ENCODE peak calls at places on chromosomes 4 and X, in eight cellular contexts. V, R, N, A, W, Z, O and B are unnamed samples.
A peak's percentile ranks its signal among the peaks of the same experiment; 100 is the strongest.

GRCh38 chrX:72576161-72576896 is 3.7 kb upstream of the HDAC8 start:
- DNase-seq in O (no peak), R (no peak), V (no peak), A (no peak), N (peak; percentile 86), Z (peak; percentile 6), W (peak; percentile 3), B (peak; percentile 85)

GRCh38 chr4:183617075-183617474 is 41.9 kb downstream of the RWDD4 start:
- DNase-seq in R (no peak), V (no peak), Z (no peak), W (no peak), O (no peak), N (no peak), A (no peak), B (no peak)

GRCh38 chr4:52783069-52783468 is 31.8 kb upstream of the ERVMER34-1 start:
- DNase-seq in N (no peak), Z (no peak), O (no peak), V (no peak), R (no peak), W (no peak), A (no peak), B (no peak)

GRCh38 chr4:102494603-102495002 is 6.6 kb upstream of the NFKB1 start:
- DNase-seq in O (no peak), A (no peak), R (no peak), W (no peak), N (no peak), V (no peak), Z (no peak), B (no peak)

GRCh38 chrX:149829751-149830191 is 48.0 kb downstream of the MAGEA9 start:
- DNase-seq in R (no peak), W (no peak), Z (peak; percentile 6), A (no peak), N (peak; percentile 7), V (no peak), O (no peak), B (peak; percentile 20)

GRCh38 chr4:67869580-67870190 is 14.1 kb downstream of the TMPRSS11D start:
- DNase-seq in W (no peak), Z (no peak), A (no peak), V (no peak), O (no peak), R (no peak), N (no peak), B (no peak)

GRCh38 chr4:64539234-64539849 is 130.1 kb upstream of the TECRL start:
- DNase-seq in Z (peak; percentile 52), O (no peak), N (peak; percentile 77), V (no peak), W (peak; percentile 16), A (no peak), R (peak; percentile 69), B (peak; percentile 83)

GRCh38 chrX:132774312-132774711 is 184.1 kb downstream of the HS6ST2 start:
- DNase-seq in V (no peak), O (no peak), Z (no peak), N (no peak), A (no peak), W (no peak), R (no peak), B (peak; percentile 44)

GRCh38 chr4:26127851-26128337 is 192.9 kb upstream of the RBPJ start:
- DNase-seq in O (no peak), Z (peak; percentile 86), R (no peak), W (no peak), N (no peak), V (no peak), A (no peak), B (peak; percentile 98)

GRCh38 chrX:130799393-130799792 is 103.6 kb downstream of the ENOX2 start:
- DNase-seq in N (peak; percentile 12), Z (no peak), V (no peak), O (no peak), R (no peak), W (no peak), A (no peak), B (no peak)

GRCh38 chr4:177322156-177322685 is 12.5 kb downstream of the NEIL3 start:
- DNase-seq in A (no peak), Z (no peak), O (no peak), R (no peak), N (peak; percentile 25), V (no peak), W (no peak), B (no peak)

GRCh38 chr4:83516042-83516772 is 19.7 kb upstream of the GPAT3 start:
- DNase-seq in R (no peak), O (peak; percentile 35), V (no peak), N (peak; percentile 87), Z (no peak), A (no peak), W (no peak), B (peak; percentile 32)

GRCh38 chr4:40196724-40197281 is at the start of gene RHOH:
- DNase-seq in A (no peak), O (no peak), R (no peak), N (no peak), W (no peak), Z (no peak), V (no peak), B (no peak)

GRCh38 chr4:162839814-162840213 is 326.9 kb downstream of the NAF1 start:
- DNase-seq in O (no peak), A (no peak), W (no peak), V (no peak), Z (no peak), R (no peak), N (no peak), B (no peak)
- TF ChIP-seq CTCF in O (no peak), A (no peak), W (no peak), V (no peak), Z (no peak), R (peak; percentile 8), N (no peak), B (no peak)

DNA sequence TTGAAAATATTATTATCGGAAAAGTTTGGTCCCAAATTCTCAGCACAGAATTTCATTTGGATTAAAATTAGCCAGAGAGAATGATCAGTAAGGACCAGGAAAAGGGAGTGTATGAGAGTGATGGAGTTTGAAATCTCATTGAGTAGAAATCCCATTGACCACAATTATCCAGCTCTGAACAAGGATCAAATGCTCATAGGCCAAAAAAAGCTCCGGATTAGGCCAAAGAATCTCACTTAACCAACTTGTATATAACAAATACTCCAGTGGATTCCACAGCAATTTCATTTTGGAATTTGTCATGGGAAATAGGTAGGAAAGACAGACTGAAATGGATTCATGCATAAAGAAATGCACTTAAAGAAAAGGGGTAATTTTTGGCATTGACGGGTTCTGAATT is 83.9 kb upstream of the SORBS2 start:
- DNase-seq in V (no peak), Z (no peak), N (no peak), W (no peak), O (no peak), A (no peak), R (no peak), B (no peak)
- TF ChIP-seq CTCF in V (no peak), Z (no peak), N (no peak), W (no peak), O (no peak), A (no peak), R (no peak), B (no peak)

GRCh38 chr4:48557478-48557877 is 67.4 kb downstream of the ZAR1 start:
- DNase-seq in O (no peak), V (no peak), A (no peak), N (no peak), W (no peak), Z (peak; percentile 4), R (no peak), B (peak; percentile 6)
- TF ChIP-seq CTCF in O (peak; percentile 32), V (no peak), A (no peak), N (peak; percentile 20), W (no peak), Z (peak; percentile 14), R (peak; percentile 49), B (peak; percentile 10)

DNA sequence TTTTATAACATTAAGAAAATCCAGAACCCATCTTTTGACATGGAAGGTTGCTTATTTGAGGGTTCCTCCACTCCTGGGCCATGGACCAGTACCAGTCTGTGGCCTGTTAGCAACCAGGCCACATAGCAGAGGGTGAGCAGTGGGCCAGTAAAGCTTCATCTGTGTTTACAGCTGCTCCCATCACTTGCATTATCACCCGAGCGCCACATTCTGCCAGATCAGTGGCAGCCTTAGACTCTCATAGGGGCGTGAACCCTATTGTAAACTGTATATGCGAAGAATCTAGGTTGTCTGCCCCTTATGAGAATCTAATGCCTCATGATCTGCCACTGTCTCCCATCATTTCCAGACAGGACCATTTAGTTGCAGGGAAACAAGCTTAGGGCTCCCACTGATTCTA is 58.6 kb downstream of the NDST4 start:
- DNase-seq in O (no peak), W (no peak), V (no peak), R (no peak), A (no peak), Z (no peak), N (no peak), B (no peak)
- TF ChIP-seq CTCF in O (no peak), W (no peak), V (no peak), R (no peak), A (no peak), Z (no peak), N (no peak), B (no peak)

GRCh38 chr4:147094228-147094627 is 148.6 kb upstream of the TTC29 start:
- DNase-seq in N (no peak), O (no peak), W (no peak), Z (no peak), A (no peak), R (peak; percentile 46), V (no peak), B (peak; percentile 40)
- TF ChIP-seq CTCF in N (peak; percentile 23), O (no peak), W (peak; percentile 17), Z (no peak), A (no peak), R (peak; percentile 76), V (no peak), B (no peak)

GRCh38 chrX:85622635-85623034 is 243.2 kb upstream of the POF1B start:
- DNase-seq in W (no peak), V (no peak), A (no peak), N (no peak), O (no peak), Z (no peak), R (no peak), B (no peak)

GRCh38 chrX:85630901-85631300 is 251.4 kb upstream of the POF1B start:
- DNase-seq in A (no peak), N (no peak), R (no peak), Z (no peak), W (no peak), V (no peak), O (no peak), B (no peak)

GRCh38 chrX:85627363-85627762 is 247.9 kb upstream of the POF1B start:
- DNase-seq in Z (no peak), W (no peak), A (no peak), V (no peak), R (no peak), O (no peak), N (no peak), B (peak; percentile 43)
- TF ChIP-seq CTCF in Z (peak; percentile 22), W (peak; percentile 3), A (no peak), V (peak; percentile 33), R (peak; percentile 60), O (peak; percentile 34), N (peak; percentile 43), B (peak; percentile 56)

DNA sequence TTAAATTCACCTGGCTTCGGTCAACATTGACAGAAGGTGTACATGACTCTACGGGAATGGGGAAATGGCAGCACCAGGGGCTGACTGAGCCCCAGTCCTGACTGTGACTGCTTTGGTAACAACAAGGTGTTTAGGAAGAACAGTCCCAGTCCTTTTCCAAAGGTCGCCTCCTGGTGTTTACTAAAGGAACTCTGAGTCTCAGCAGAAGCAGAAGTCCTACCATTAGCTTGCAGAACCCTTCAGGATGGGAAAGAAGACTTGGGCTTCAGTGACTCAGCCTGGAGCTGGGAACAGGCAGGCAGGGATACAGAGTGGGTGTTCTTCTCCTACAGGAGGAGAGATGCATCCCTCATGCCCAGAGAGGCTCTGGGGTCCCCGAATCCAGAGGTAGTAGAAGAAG is 103.3 kb downstream of the MGST2 start:
- DNase-seq in R (no peak), V (no peak), O (no peak), Z (no peak), N (no peak), A (no peak), W (no peak), B (peak; percentile 29)
- TF ChIP-seq CTCF in R (peak; percentile 42), V (no peak), O (peak; percentile 8), Z (no peak), N (peak; percentile 28), A (peak; percentile 27), W (no peak), B (no peak)